ENCODE peak calls at places on chromosomes 12 and 14, in five cellular contexts. E, D, G, J and N are unnamed samples.
A peak's percentile ranks its signal among the peaks of the same experiment; 100 is the strongest.

GRCh38 chr12:118345355-118345754 is 27.4 kb downstream of the TAOK3 start:
- DNase-seq in G (no peak), E (no peak), J (no peak), D (no peak), N (no peak)

GRCh38 chr14:71331393-71331792 is 424.1 kb downstream of the PCNX1 start:
- DNase-seq in J (no peak), D (no peak), G (no peak), E (no peak), N (no peak)

GRCh38 chr14:27090716-27091115 is 492.9 kb upstream of the NOVA1 start:
- DNase-seq in D (no peak), G (no peak), J (no peak), E (no peak), N (no peak)

GRCh38 chr14:104393199-104393897 is 186.2 kb upstream of the C14orf180 start:
- DNase-seq in D (no peak), E (no peak), J (no peak), G (peak; percentile 15), N (no peak)

GRCh38 chr14:35687335-35687939 is 121.7 kb downstream of the RALGAPA1 start:
- DNase-seq in D (peak; percentile 53), E (peak; percentile 57), J (no peak), G (peak; percentile 39), N (no peak)

GRCh38 chr12:95653761-95654546 is 102.7 kb upstream of the USP44 start:
- DNase-seq in J (no peak), G (no peak), E (no peak), D (no peak), N (no peak)

GRCh38 chr12:12606793-12607589 is 4.7 kb upstream of the CREBL2 start:
- DNase-seq in D (no peak), E (no peak), G (no peak), J (no peak), N (no peak)

GRCh38 chr14:32469388-32470160 is 140.5 kb downstream of the AKAP6 start:
- DNase-seq in E (peak; percentile 44), J (no peak), G (no peak), D (peak; percentile 66), N (no peak)

GRCh38 chr14:24179961-24180726 is 8.3 kb downstream of the REC8 start:
- DNase-seq in J (no peak), E (no peak), G (no peak), D (no peak), N (no peak)

GRCh38 chr12:121184984-121185894 is 24.7 kb upstream of the P2RX4 start:
- DNase-seq in D (no peak), G (no peak), E (no peak), J (no peak), N (no peak)

GRCh38 chr14:70981005-70981952 is 74.0 kb downstream of the PCNX1 start:
- DNase-seq in E (no peak), J (no peak), G (no peak), D (no peak), N (no peak)

GRCh38 chr12:96354326-96354725 is 45.9 kb downstream of the CDK17 start:
- DNase-seq in G (no peak), D (no peak), E (no peak), J (no peak), N (no peak)

GRCh38 chr12:99121476-99121965 is 476.4 kb downstream of the APAF1 start:
- DNase-seq in E (peak; percentile 84), G (no peak), J (no peak), D (peak; percentile 55), N (no peak)

GRCh38 chr14:97187916-97188315 is 390.7 kb downstream of the VRK1 start:
- DNase-seq in G (no peak), J (no peak), D (no peak), E (no peak), N (no peak)

GRCh38 chr12:118979763-118980406 is 1.5 kb upstream of the SRRM4 start:
- DNase-seq in G (peak; percentile 21), D (peak; percentile 80), J (no peak), E (peak; percentile 87), N (no peak)

GRCh38 chr14:20751963-20752562 is 6.4 kb downstream of the EDDM3A start:
- DNase-seq in J (no peak), D (no peak), E (no peak), G (no peak), N (no peak)

GRCh38 chr14:88551936-88552565 is 2.8 kb downstream of the PTPN21 start:
- DNase-seq in J (no peak), D (no peak), G (no peak), E (no peak), N (no peak)

GRCh38 chr12:75020068-75020557 is 189.5 kb downstream of the KCNC2 start:
- DNase-seq in G (no peak), E (no peak), D (no peak), J (no peak), N (no peak)

GRCh38 chr12:49338830-49339463 is 2.0 kb upstream of the C1QL4 start:
- DNase-seq in D (no peak), G (no peak), E (no peak), J (no peak), N (no peak)

GRCh38 chr14:103115845-103116572 is 7.3 kb upstream of the TNFAIP2 start:
- DNase-seq in G (no peak), J (no peak), E (no peak), D (no peak), N (no peak)

GRCh38 chr12:14408208-14408607 is 42.7 kb downstream of the ATF7IP start:
- DNase-seq in D (no peak), G (no peak), J (no peak), E (no peak), N (no peak)

GRCh38 chr14:87492556-87492955 is 500.4 kb downstream of the GALC start:
- DNase-seq in D (no peak), J (no peak), E (no peak), G (no peak), N (no peak)

GRCh38 chr12:55727643-55728184 is 1.1 kb downstream of the CD63 start:
- DNase-seq in D (no peak), G (no peak), J (no peak), E (no peak), N (no peak)

GRCh38 chr12:132484891-132485441 is 5.0 kb upstream of the FBRSL1 start:
- DNase-seq in J (no peak), G (no peak), E (no peak), D (no peak), N (no peak)

GRCh38 chr12:422526-422925 is 21.1 kb downstream of the CCDC77 start:
- DNase-seq in G (no peak), E (no peak), J (no peak), D (no peak), N (no peak)

GRCh38 chr14:100532916-100533630 is 54.1 kb downstream of the BEGAIN start:
- DNase-seq in D (no peak), G (peak; percentile 7), E (no peak), J (no peak), N (peak; percentile 38)

GRCh38 chr14:68781161-68782021 is 11.5 kb downstream of the ZFP36L1 start:
- DNase-seq in J (no peak), G (peak; percentile 86), E (no peak), D (no peak), N (peak; percentile 77)

GRCh38 chr12:98188649-98189048 is 326.7 kb upstream of the TMPO start:
- DNase-seq in J (no peak), G (no peak), E (no peak), D (no peak), N (no peak)